ENCODE peak calls at places on chromosome 22, in nine cellular contexts. P, D, R, T, Z, U, F, M and H are unnamed samples.

GRCh38 chr22:47250995-47251765 is 488.7 kb downstream of the TBC1D22A start:
- DNase-seq in P (no peak), D (no peak), R (no peak), T (no peak), Z (no peak), U (no peak), F (no peak), M (no peak), H (no peak)

GRCh38 chr22:46116491-46116958 is 33.8 kb upstream of the PPARA start:
- DNase-seq in P (peak), D (peak), R (peak), T (peak), Z (peak), U (peak), F (peak), M (peak), H (peak)

GRCh38 chr22:36368359-36368983 is 19.3 kb downstream of the MYH9 start:
- DNase-seq in P (no peak), D (no peak), R (peak), T (peak), Z (peak), U (no peak), F (no peak), M (peak), H (no peak)

GRCh38 chr22:45717787-45718186 is 46.2 kb downstream of the ATXN10 start:
- DNase-seq in P (no peak), D (no peak), R (no peak), T (peak), Z (peak), U (no peak), F (no peak), M (peak), H (no peak)

GRCh38 chr22:49203091-49203862 is 624.4 kb downstream of the BRD1 start:
- DNase-seq in P (no peak), D (no peak), R (no peak), T (no peak), Z (no peak), U (no peak), F (no peak), M (no peak), H (no peak)

GRCh38 chr22:23276656-23277582 is 96.6 kb downstream of the BCR start:
- DNase-seq in P (no peak), D (no peak), R (no peak), T (no peak), Z (no peak), U (no peak), F (no peak), M (no peak), H (no peak)

GRCh38 chr22:20511578-20512259 is 4.3 kb downstream of the MED15 start:
- DNase-seq in P (no peak), D (no peak), R (no peak), T (no peak), Z (no peak), U (no peak), F (no peak), M (no peak), H (no peak)

GRCh38 chr22:50311606-50312351 is 4.3 kb upstream of the PLXNB2 start:
- DNase-seq in P (no peak), D (no peak), R (no peak), T (no peak), Z (no peak), U (peak), F (no peak), M (no peak), H (no peak)

GRCh38 chr22:46985507-46985882 is 223.0 kb downstream of the TBC1D22A start:
- DNase-seq in P (no peak), D (no peak), R (no peak), T (no peak), Z (peak), U (no peak), F (no peak), M (no peak), H (no peak)

GRCh38 chr22:39132871-39133524 is 19.5 kb downstream of the CBX7 start:
- DNase-seq in P (no peak), D (no peak), R (no peak), T (no peak), Z (no peak), U (peak), F (no peak), M (no peak), H (no peak)

GRCh38 chr22:36253523-36254490 is 874 bp downstream of the APOL1 start:
- DNase-seq in P (no peak), D (no peak), R (peak), T (no peak), Z (peak), U (no peak), F (peak), M (no peak), H (no peak)

GRCh38 chr22:37254206-37254866 is 10.3 kb upstream of the RAC2 start:
- DNase-seq in P (no peak), D (peak), R (peak), T (peak), Z (peak), U (no peak), F (no peak), M (peak), H (no peak)

GRCh38 chr22:37079158-37079557 is 27.6 kb downstream of the KCTD17 start:
- DNase-seq in P (no peak), D (no peak), R (no peak), T (no peak), Z (no peak), U (no peak), F (no peak), M (no peak), H (no peak)

GRCh38 chr22:32043391-32043790 is 330 bp downstream of the SLC5A1 start:
- DNase-seq in P (no peak), D (no peak), R (no peak), T (no peak), Z (no peak), U (no peak), F (no peak), M (no peak), H (no peak)

GRCh38 chr22:32764330-32765116 is 37.0 kb upstream of the TIMP3 start:
- DNase-seq in P (no peak), D (peak), R (peak), T (peak), Z (peak), U (peak), F (no peak), M (peak), H (no peak)

GRCh38 chr22:39248254-39248653 is 3.5 kb upstream of the PDGFB start:
- DNase-seq in P (no peak), D (no peak), R (no peak), T (peak), Z (no peak), U (no peak), F (no peak), M (no peak), H (no peak)

GRCh38 chr22:34880667-34881066 is 185.3 kb upstream of the ISX start:
- DNase-seq in P (no peak), D (no peak), R (no peak), T (no peak), Z (no peak), U (no peak), F (no peak), M (no peak), H (no peak)

GRCh38 chr22:50435701-50436115 is 39.1 kb downstream of the SBF1 start:
- DNase-seq in P (no peak), D (no peak), R (no peak), T (no peak), Z (no peak), U (no peak), F (no peak), M (no peak), H (no peak)

GRCh38 chr22:40426671-40427070 is 56.3 kb downstream of the SGSM3 start:
- DNase-seq in P (no peak), D (no peak), R (no peak), T (peak), Z (peak), U (peak), F (no peak), M (no peak), H (no peak)

GRCh38 chr22:27786253-27786898 is 15.2 kb downstream of the MN1 start:
- DNase-seq in P (no peak), D (no peak), R (no peak), T (peak), Z (no peak), U (no peak), F (no peak), M (no peak), H (no peak)

GRCh38 chr22:39940757-39941305 is 19.4 kb upstream of the TMA7B start:
- DNase-seq in P (peak), D (no peak), R (no peak), T (no peak), Z (no peak), U (no peak), F (no peak), M (no peak), H (no peak)

GRCh38 chr22:50625568-50626313 is 2.2 kb downstream of the ARSA start:
- DNase-seq in P (no peak), D (no peak), R (no peak), T (no peak), Z (no peak), U (peak), F (no peak), M (peak), H (no peak)

GRCh38 chr22:22746963-22747933 is 102.8 kb downstream of the GGTLC2 start:
- DNase-seq in P (peak), D (no peak), R (no peak), T (no peak), Z (no peak), U (no peak), F (no peak), M (no peak), H (peak)